ENCODE peak calls at places on chromosomes 13 and 19, in ten cellular contexts. N is pons; X is T-helper 2 cell; J is activated naive CD4-positive, alpha-beta T cell treated with anti-CD3 and anti-CD28 coated beads, Interleukin-2, amount 50 U/mL, for 72 hours; Y is HTR-8/SVneo; I is mesothelial cell of epicardium; Z is heart right ventricle; E is astrocyte of the spinal cord; L is renal cortical epithelial cell; V is NCI-H2171. B is an unnamed sample.

GRCh38 chr19:4455742-4456565 is 1.6 kb downstream of the UBXN6 start:
- DNase-seq in Z (peak), L (peak), J (no peak), N (peak), Y (no peak), E (peak), I (peak), X (no peak), V (peak), B (no peak)

GRCh38 chr13:73991384-73991783 is 142.8 kb downstream of the KLF12 start:
- DNase-seq in X (no peak), E (no peak), L (no peak), Z (no peak), V (no peak), Y (no peak), N (no peak), J (no peak), I (no peak), B (no peak)

GRCh38 chr13:60838581-60838980 is 441.6 kb downstream of the TDRD3 start:
- DNase-seq in Y (no peak), L (peak), N (no peak), J (no peak), V (no peak), X (no peak), I (no peak), Z (no peak), E (no peak), B (no peak)

GRCh38 chr13:79637086-79637763 is 156.3 kb downstream of the NDFIP2 start:
- DNase-seq in V (no peak), J (no peak), L (no peak), Z (peak), Y (no peak), E (no peak), I (no peak), N (no peak), X (no peak), B (no peak)

GRCh38 chr19:246551-246950 is 44.7 kb downstream of the PLPP2 start:
- DNase-seq in N (no peak), Z (no peak), E (no peak), J (peak), I (peak), X (no peak), V (no peak), L (no peak), Y (no peak), B (no peak)

GRCh38 chr19:5349041-5349440 is 8.4 kb upstream of the PTPRS start:
- DNase-seq in N (no peak), I (no peak), E (no peak), Z (no peak), Y (no peak), L (no peak), V (peak), J (no peak), X (no peak), B (no peak)

GRCh38 chr19:54188224-54188871 is 1.0 kb downstream of the MBOAT7 start:
- DNase-seq in Z (no peak), I (no peak), N (peak), Y (no peak), L (no peak), E (peak), J (peak), X (no peak), V (no peak), B (no peak)

GRCh38 chr13:98393873-98394272 is 183.0 kb downstream of the STK24 start:
- DNase-seq in V (no peak), J (no peak), E (no peak), I (no peak), Y (no peak), L (no peak), N (peak), X (no peak), Z (no peak), B (no peak)

GRCh38 chr13:26867451-26868067 is 107.0 kb upstream of the GPR12 start:
- DNase-seq in X (no peak), Y (peak), N (no peak), Z (no peak), E (peak), I (peak), V (no peak), L (peak), J (no peak), B (no peak)

GRCh38 chr13:112893570-112894422 is 75.2 kb upstream of the MCF2L start:
- DNase-seq in X (no peak), V (peak), N (peak), L (peak), Y (peak), J (no peak), I (no peak), Z (no peak), E (no peak), B (no peak)

GRCh38 chr19:4173479-4174211 is 8.7 kb downstream of the SIRT6 start:
- DNase-seq in N (no peak), J (no peak), L (no peak), Y (no peak), X (no peak), Z (no peak), E (no peak), I (no peak), V (no peak), B (no peak)

GRCh38 chr13:109135018-109135417 is 505.6 kb downstream of the MYO16 start:
- DNase-seq in Z (no peak), V (no peak), E (no peak), J (no peak), N (no peak), X (no peak), I (no peak), L (no peak), Y (no peak), B (no peak)

GRCh38 chr13:21672811-21673591 is 2.1 kb downstream of the FGF9 start:
- DNase-seq in E (no peak), L (peak), Y (no peak), V (no peak), J (no peak), X (no peak), Z (no peak), N (no peak), I (no peak), B (no peak)

GRCh38 chr19:27746691-27747380 is 1466.1 kb downstream of the UQCRFS1 start:
- DNase-seq in Y (no peak), J (no peak), V (no peak), N (no peak), L (no peak), E (no peak), I (peak), Z (peak), X (no peak), B (no peak)

GRCh38 chr19:46052896-46053295 is 12.1 kb upstream of the IGFL4 start:
- DNase-seq in N (no peak), Y (no peak), E (no peak), Z (no peak), V (no peak), X (no peak), L (no peak), J (no peak), I (no peak), B (no peak)

GRCh38 chr19:16596399-16596798 is 24.2 kb upstream of the SLC35E1 start:
- DNase-seq in L (no peak), I (no peak), J (no peak), Z (no peak), X (no peak), V (no peak), N (no peak), E (no peak), Y (no peak), B (no peak)

GRCh38 chr13:94030415-94031119 is 448.9 kb downstream of the DCT start:
- DNase-seq in I (no peak), E (no peak), X (no peak), N (no peak), L (no peak), Y (no peak), V (no peak), J (no peak), Z (no peak), B (no peak)

GRCh38 chr13:36758345-36758744 is 60.7 kb upstream of the RFXAP start:
- DNase-seq in J (no peak), Z (no peak), E (no peak), Y (no peak), L (no peak), V (no peak), N (no peak), X (no peak), I (no peak), B (no peak)

GRCh38 chr13:96792736-96793444 is 201.4 kb downstream of the OXGR1 start:
- DNase-seq in E (no peak), V (peak), Z (no peak), X (no peak), N (no peak), L (no peak), I (no peak), Y (no peak), J (no peak), B (no peak)

B was measured in activated B cell treated with CpG ODN at 0.5 μM for 24 hours.